ENCODE peak calls at places on chromosome 6, in four cellular contexts. M is iPS DF 6.9, E is PC-3, L is prostate gland. P is an unnamed sample.

GRCh38 chr6:18493421-18493891 is 106.3 kb downstream of the RNF144B start:
- DNase-seq in M (no peak), E (peak), L (peak), P (no peak)

GRCh38 chr6:4731996-4732395 is 44.2 kb upstream of the CDYL start:
- DNase-seq in M (no peak), E (no peak), L (no peak), P (no peak)

GRCh38 chr6:46704562-46704961 is 16.9 kb downstream of the TDRD6 start:
- DNase-seq in M (peak), E (peak), L (no peak), P (peak)

GRCh38 chr6:11467364-11467763 is 70.2 kb upstream of the TMEM170B start:
- DNase-seq in M (no peak), E (no peak), L (no peak), P (no peak)

GRCh38 chr6:127554435-127555006 is 22.5 kb upstream of the C6orf58 start:
- DNase-seq in M (peak), E (peak), L (no peak), P (peak)

GRCh38 chr6:36844232-36845170 is 5.3 kb upstream of the CPNE5 start:
- DNase-seq in M (no peak), E (no peak), L (no peak), P (no peak)

GRCh38 chr6:107328081-107328480 is 131.3 kb downstream of the PDSS2 start:
- DNase-seq in M (no peak), E (no peak), L (no peak), P (no peak)

GRCh38 chr6:121934461-121934860 is 465.0 kb upstream of the HSF2 start:
- DNase-seq in M (no peak), E (no peak), L (no peak), P (no peak)

GRCh38 chr6:145808239-145808638 is 6.4 kb downstream of the FBXO30 start:
- DNase-seq in M (no peak), E (no peak), L (no peak), P (no peak)

GRCh38 chr6:125050663-125051318 is 88.6 kb downstream of the RNF217 start:
- DNase-seq in M (no peak), E (no peak), L (no peak), P (no peak)

GRCh38 chr6:128806274-128806673 is 76.7 kb upstream of the LAMA2 start:
- DNase-seq in M (no peak), E (no peak), L (no peak), P (no peak)

GRCh38 chr6:13624871-13625288 is 9.7 kb downstream of the NOL7 start:
- DNase-seq in M (no peak), E (peak), L (no peak), P (peak)

GRCh38 chr6:134826889-134827737 is 122.8 kb downstream of the ALDH8A1 start:
- DNase-seq in M (no peak), E (peak), L (peak), P (peak)

GRCh38 chr6:52415917-52416628 is 4.1 kb upstream of the EFHC1 start:
- DNase-seq in M (no peak), E (no peak), L (no peak), P (no peak)
- H3K27ac ChIP-seq in M (no peak), E (no peak), L (no peak), P (no peak)

DNA sequence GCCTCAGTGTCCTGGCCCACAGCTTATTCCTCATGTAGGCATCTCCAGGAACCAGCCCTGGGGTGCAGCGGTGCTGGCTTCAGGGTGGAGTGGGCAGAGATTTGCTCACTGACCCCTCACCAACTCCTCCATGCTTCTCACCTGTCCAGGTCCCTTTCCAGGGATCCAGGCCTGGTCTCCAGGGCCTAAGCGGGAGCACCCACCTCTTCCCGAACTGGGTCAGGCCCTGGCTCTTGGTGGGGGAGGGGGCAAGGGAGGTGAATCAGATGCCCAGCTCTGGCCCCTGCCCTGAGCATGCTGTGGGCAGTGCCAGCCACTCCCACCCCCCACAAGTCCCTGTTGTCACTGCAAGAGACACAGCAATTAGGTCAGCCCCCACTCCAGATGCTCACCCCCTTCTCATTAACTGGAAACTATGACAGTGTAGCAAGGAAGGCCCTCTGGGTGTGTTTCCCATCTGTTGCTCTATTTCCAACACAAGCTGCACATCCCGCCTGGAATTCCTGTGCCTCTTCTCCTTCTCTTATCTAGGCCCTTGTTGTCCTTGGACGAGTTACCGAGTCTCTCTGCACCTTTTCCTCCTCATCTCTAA is 37.0 kb downstream of the MDFI start:
- DNase-seq in M (no peak), E (no peak), L (no peak), P (no peak)
- H3K27ac ChIP-seq in M (no peak), E (no peak), L (no peak), P (no peak)

GRCh38 chr6:35496036-35496850 is 636 bp downstream of the TEAD3 start:
- DNase-seq in M (no peak), E (peak), L (no peak), P (peak)
- H3K27ac ChIP-seq in M (no peak), E (no peak), L (peak), P (peak)

GRCh38 chr6:158020811-158021210 is 39.1 kb downstream of the SYNJ2 start:
- DNase-seq in M (no peak), E (no peak), L (no peak), P (no peak)

GRCh38 chr6:158020272-158020711 is 38.6 kb downstream of the SYNJ2 start:
- DNase-seq in M (no peak), E (peak), L (no peak), P (no peak)

GRCh38 chr6:158022749-158023596 is 41.3 kb downstream of the SYNJ2 start:
- DNase-seq in M (no peak), E (no peak), L (no peak), P (no peak)

GRCh38 chr6:158021814-158022748 is 40.4 kb downstream of the SYNJ2 start:
- DNase-seq in M (no peak), E (no peak), L (no peak), P (no peak)

DNA sequence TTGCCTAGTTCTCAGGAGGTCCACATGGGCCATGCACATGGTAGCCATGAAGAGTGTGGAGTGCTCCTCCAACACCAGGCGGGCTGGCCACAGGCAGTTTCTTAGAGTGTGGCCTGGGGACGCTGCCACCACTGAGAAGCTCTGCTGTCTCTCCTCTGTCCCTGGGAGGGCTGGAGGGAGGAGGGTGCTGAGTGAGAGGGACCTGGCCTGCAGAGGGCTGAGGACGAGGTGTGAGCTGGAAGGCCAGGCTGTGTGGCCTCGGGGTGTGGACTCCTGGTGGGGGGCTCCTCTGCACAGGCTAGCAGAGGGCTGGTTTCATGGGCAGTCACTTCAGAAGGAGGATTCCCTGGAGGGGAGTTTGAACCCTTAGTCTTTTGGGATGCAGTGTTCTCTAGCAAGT is 39.7 kb downstream of the SYNJ2 start:
- DNase-seq in M (no peak), E (no peak), L (no peak), P (no peak)
- H3K27ac ChIP-seq in M (no peak), E (no peak), L (no peak), P (no peak)

GRCh38 chr6:170289108-170289931 is 1.6 kb downstream of the DLL1 start:
- DNase-seq in M (no peak), E (no peak), L (no peak), P (no peak)
- H3K27ac ChIP-seq in M (no peak), E (no peak), L (peak), P (peak)

DNA sequence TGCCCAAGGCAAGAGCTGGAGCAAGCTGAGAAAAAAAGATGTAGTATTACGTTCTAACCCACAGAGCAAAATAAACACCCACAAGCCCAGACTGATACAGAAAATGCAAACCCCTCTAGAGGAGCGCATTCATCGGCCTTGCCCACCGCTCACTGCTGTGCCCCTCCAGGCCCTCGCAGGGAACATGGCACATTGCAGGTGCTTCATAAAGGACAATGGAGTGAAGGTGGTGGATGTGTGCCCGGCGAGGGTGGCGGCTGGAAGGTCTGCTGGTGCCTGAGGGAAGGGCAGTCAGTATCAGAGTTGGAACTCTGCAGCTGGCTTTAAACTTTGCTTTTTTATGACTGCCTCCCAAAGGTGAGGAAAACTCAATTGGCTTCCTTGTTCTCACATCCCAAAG is 18.5 kb upstream of the IRF4 start:
- DNase-seq in M (no peak), E (no peak), L (no peak), P (no peak)
- H3K27ac ChIP-seq in M (no peak), E (no peak), L (no peak), P (no peak)

GRCh38 chr6:40274058-40274457 is 313.1 kb downstream of the LRFN2 start:
- DNase-seq in M (no peak), E (no peak), L (no peak), P (no peak)

DNA sequence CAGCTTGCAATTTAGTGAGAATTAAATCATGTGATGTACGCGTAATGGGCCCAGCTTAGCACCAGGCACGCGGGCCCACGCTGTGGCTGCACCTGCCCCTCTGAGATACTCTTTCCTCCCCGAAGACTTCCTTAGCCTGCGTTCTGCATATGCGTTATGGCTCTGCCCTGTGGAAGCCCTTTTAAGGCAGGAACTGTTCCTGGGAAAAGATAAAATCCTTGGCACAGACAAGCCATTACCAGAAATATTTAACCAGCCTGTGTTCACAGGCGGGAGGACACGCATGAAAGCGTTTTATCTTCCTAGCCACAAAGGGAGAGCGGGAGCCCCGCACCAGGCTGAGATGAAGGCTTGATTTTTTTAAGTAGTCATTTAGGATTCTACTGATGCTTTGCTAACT is 311.0 kb downstream of the LRFN2 start:
- DNase-seq in M (no peak), E (no peak), L (no peak), P (no peak)
- H3K27ac ChIP-seq in M (no peak), E (no peak), L (no peak), P (no peak)

GRCh38 chr6:148218542-148219258 is 123.9 kb upstream of the SASH1 start:
- DNase-seq in M (no peak), E (no peak), L (no peak), P (no peak)
- H3K27ac ChIP-seq in M (no peak), E (no peak), L (no peak), P (no peak)

GRCh38 chr6:111823012-111823411 is 50.2 kb downstream of the FYN start:
- DNase-seq in M (no peak), E (no peak), L (no peak), P (no peak)
- H3K27ac ChIP-seq in M (no peak), E (no peak), L (no peak), P (no peak)